ENCODE peak calls at places on chromosomes 12 and 14, in five cellular contexts. K, V, M, D and G are unnamed samples.
A peak's percentile ranks its signal among the peaks of the same experiment; 100 is the strongest.

GRCh38 chr12:127903146-127903545 is 363.8 kb upstream of the TMEM132C start:
- DNase-seq in D (no peak), K (no peak), V (no peak), M (no peak), G (no peak)

GRCh38 chr12:22981711-22982110 is 356.7 kb downstream of the ETNK1 start:
- DNase-seq in M (no peak), V (no peak), D (no peak), K (no peak), G (no peak)

GRCh38 chr14:67582061-67582460 is 18.0 kb downstream of the PIGH start:
- DNase-seq in K (no peak), M (no peak), V (no peak), D (no peak), G (no peak)

GRCh38 chr12:42180990-42181611 is 36.4 kb upstream of the GXYLT1 start:
- DNase-seq in M (no peak), V (no peak), K (no peak), D (no peak), G (no peak)

GRCh38 chr14:90578283-90578985 is 181.6 kb downstream of the CALM1 start:
- DNase-seq in M (peak; percentile 68), K (no peak), V (peak; percentile 24), D (no peak), G (no peak)

GRCh38 chr12:79422060-79422812 is 268.5 kb downstream of the PAWR start:
- DNase-seq in K (no peak), M (no peak), V (no peak), D (no peak), G (no peak)

GRCh38 chr12:45893240-45893639 is 97.1 kb downstream of the SCAF11 start:
- DNase-seq in V (peak; percentile 16), D (no peak), K (no peak), M (no peak), G (no peak)

GRCh38 chr12:64461634-64462414 is 9.9 kb downstream of the TBK1 start:
- DNase-seq in V (no peak), D (no peak), M (no peak), K (no peak), G (no peak)

GRCh38 chr14:99320105-99320572 is 48.1 kb upstream of the BCL11B start:
- DNase-seq in V (peak; percentile 84), D (peak; percentile 96), K (peak; percentile 67), M (peak; percentile 84), G (peak; percentile 55)

GRCh38 chr12:45192041-45192695 is 23.7 kb upstream of the ANO6 start:
- DNase-seq in K (no peak), V (peak; percentile 55), D (no peak), M (no peak), G (no peak)

GRCh38 chr14:78157855-78158436 is 12.2 kb upstream of the NRXN3 start:
- DNase-seq in V (peak; percentile 12), K (no peak), D (peak; percentile 58), M (no peak), G (peak; percentile 28)

GRCh38 chr12:71935594-71935993 is 3.1 kb upstream of the TPH2 start:
- DNase-seq in M (no peak), V (no peak), K (no peak), D (no peak), G (no peak)

DNA sequence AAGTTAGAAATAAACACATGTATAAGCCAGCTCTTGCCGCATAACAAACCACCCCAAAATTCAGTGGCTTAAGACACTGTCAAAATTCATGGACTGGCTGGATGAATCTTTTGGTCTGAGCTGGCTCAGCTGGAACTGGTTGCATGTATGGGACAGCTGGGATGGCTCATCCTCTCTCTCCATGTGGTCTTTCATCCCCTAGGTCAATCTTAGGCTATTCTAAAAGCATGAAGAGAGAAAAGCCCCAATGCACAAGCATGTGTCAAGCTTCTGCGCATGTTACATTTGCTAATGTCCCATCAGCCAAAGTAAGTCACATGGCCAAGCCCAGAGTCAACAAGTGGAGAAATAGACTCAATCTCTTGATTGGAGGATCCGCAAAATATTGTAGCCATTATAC is 71.0 kb downstream of the DRAM1 start:
- DNase-seq in K (no peak), M (no peak), V (no peak), D (no peak), G (no peak)
- H3K4me1 ChIP-seq in K (no peaks in the 10 kb centered on the region), M (no peaks in the 10 kb centered on the region), V (no peaks in the 10 kb centered on the region), D (no peaks in the 10 kb centered on the region), G (no peaks in the 10 kb centered on the region)

GRCh38 chr12:62716037-62716436 is 218.9 kb downstream of the PPM1H start:
- DNase-seq in M (no peak), K (no peak), V (no peak), D (no peak), G (no peak)

GRCh38 chr12:62719027-62719426 is 215.9 kb downstream of the PPM1H start:
- DNase-seq in M (no peak), K (no peak), D (no peak), V (no peak), G (no peak)

GRCh38 chr12:62715086-62715786 is 219.7 kb downstream of the PPM1H start:
- DNase-seq in M (no peak), D (no peak), V (no peak), K (no peak), G (no peak)

GRCh38 chr12:62717636-62718035 is 217.3 kb downstream of the PPM1H start:
- DNase-seq in V (no peak), K (no peak), M (no peak), D (no peak), G (no peak)

DNA sequence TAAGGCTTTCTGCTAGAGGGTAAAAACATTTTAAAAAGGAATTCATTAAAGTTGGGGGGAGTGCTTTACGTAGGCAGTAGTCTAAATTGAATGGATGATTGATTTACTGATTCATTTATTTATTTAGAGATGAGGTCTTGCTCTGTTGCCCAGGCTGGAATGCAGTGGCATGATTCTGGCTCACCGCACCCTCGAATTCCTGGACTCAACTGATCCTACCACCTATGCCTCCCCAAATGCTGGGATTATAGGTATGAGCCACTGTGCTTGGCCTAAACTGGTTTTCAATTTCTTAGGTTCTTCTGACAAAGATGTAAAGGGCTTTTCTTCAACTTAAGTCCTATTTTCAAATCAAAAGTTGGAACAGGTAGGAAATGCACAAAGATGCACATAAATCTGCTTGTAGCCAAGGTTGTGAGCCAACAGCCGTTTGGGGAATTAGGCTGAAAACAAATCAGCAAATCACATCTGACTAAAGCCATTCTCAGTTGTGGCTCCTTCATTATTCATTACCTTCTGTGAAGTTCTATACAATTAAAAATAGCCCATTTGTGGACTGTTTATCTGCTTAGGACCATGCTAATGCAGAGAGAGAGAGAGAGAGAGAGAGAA is 218.0 kb downstream of the PPM1H start:
- DNase-seq in M (no peak), V (no peak), K (no peak), D (no peak), G (no peak)
- TF ChIP-seq EP300 in M (no peak), V (no peak), K (no peak), D (no peak), G (no peak)

GRCh38 chr12:31506907-31507306 is 84.0 kb downstream of the DENND5B start:
- DNase-seq in M (no peak), K (no peak), V (no peak), D (no peak), G (no peak)
- TF ChIP-seq POLR2AphosphoS5 in M (peak; percentile 18), K (no peak), V (no peak), D (no peak), G (no peak)

DNA sequence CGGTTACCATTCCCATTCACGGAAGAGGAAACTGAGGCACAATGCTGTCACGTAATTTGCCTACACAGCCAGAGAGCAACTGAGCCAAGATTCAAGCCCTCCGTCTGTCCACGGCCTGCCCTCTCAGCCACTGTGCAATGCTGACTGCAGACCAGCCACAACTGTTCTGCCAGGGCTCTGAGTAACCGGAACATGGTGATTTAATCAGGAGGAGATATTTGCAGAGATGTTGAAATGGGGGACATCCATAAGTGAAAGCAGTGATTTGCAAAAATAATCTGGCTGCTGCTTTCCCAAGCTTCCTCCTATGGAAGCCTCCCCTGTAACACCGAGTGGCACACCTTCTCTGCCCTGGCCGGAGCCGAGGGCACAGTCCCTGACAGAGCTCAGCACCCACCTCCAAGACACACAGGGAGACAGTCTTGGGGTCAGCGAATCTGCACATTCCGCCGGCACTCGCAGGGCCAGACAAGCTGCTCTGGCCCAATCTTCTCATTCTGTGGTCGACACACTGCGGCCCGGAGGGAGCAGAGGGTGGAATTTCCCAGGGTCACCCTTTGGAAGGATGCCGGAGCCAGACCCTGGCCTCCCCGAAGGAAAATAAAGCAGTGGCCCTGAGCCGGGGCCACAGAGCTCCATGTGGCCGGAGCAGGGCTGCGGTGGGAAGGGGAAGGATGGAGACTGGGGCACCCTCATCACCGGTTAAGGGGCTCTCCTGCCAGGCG is 158.2 kb upstream of the DIO3 start:
- DNase-seq in D (no peak), M (peak; percentile 66), V (no peak), K (no peak), G (no peak)
- H3K4me1 ChIP-seq in D (no peaks in the 10 kb centered on the region), M (peaks cover 34% of the 10 kb centered on the region), V (no peaks in the 10 kb centered on the region), K (no peaks in the 10 kb centered on the region), G (no peaks in the 10 kb centered on the region)